ENCODE peak calls at places on chromosomes 16 and 17, in four cellular contexts. M, W, L and A are unnamed samples.

GRCh38 chr17:79676796-79677195 is 53.9 kb upstream of the ENPP7 start:
- DNase-seq in M (no peak), W (no peak), L (no peak), A (no peak)

GRCh38 chr16:82137819-82138177 is 32.2 kb downstream of the MPHOSPH6 start:
- DNase-seq in M (no peak), W (no peak), L (no peak), A (no peak)

GRCh38 chr17:77497578-77497934 is 356.8 kb downstream of the SEC14L1 start:
- DNase-seq in M (no peak), W (no peak), L (no peak), A (no peak)

GRCh38 chr16:84514874-84515835 is 10.7 kb upstream of the MEAK7 start:
- DNase-seq in M (no peak), W (no peak), L (no peak), A (no peak)

GRCh38 chr16:69217433-69217832 is 30.5 kb downstream of the SNTB2 start:
- DNase-seq in M (no peak), W (peak; percentile 37), L (no peak), A (peak; percentile 15)

GRCh38 chr17:13410874-13411273 is 190.9 kb downstream of the HS3ST3A1 start:
- DNase-seq in M (no peak), W (no peak), L (no peak), A (no peak)

GRCh38 chr17:32487460-32488176 is 825 bp downstream of the CDK5R1 start:
- DNase-seq in M (no peak), W (no peak), L (no peak), A (no peak)

GRCh38 chr16:59154295-59154694 is 420.2 kb upstream of the GOT2 start:
- DNase-seq in M (no peak), W (no peak), L (no peak), A (no peak)

GRCh38 chr17:32009262-32009542 is 2.0 kb downstream of the LRRC37B start:
- DNase-seq in M (no peak), W (no peak), L (no peak), A (no peak)

GRCh38 chr17:79623786-79624657 is 13.2 kb upstream of the RBFOX3 start:
- DNase-seq in M (peak; percentile 23), W (no peak), L (no peak), A (no peak)

GRCh38 chr16:65988019-65988418 is 378.5 kb upstream of the CDH5 start:
- DNase-seq in M (no peak), W (no peak), L (no peak), A (no peak)

GRCh38 chr16:65218348-65218747 is 96.5 kb upstream of the CDH11 start:
- DNase-seq in M (no peak), W (no peak), L (no peak), A (no peak)

GRCh38 chr16:66476328-66477027 is 49.4 kb downstream of the BEAN1 start:
- DNase-seq in M (no peak), W (no peak), L (no peak), A (no peak)

GRCh38 chr16:51952500-51952899 is 594.4 kb downstream of the TOX3 start:
- DNase-seq in M (no peak), W (no peak), L (no peak), A (no peak)

GRCh38 chr16:84740596-84741071 is 40.8 kb downstream of the USP10 start:
- DNase-seq in M (no peak), W (no peak), L (no peak), A (no peak)

GRCh38 chr17:55298111-55298510 is 33.4 kb downstream of the HLF start:
- DNase-seq in M (no peak), W (no peak), L (no peak), A (no peak)

GRCh38 chr17:47999612-48000011 is 28.7 kb downstream of the CDK5RAP3 start:
- DNase-seq in M (no peak), W (no peak), L (no peak), A (no peak)

GRCh38 chr16:48277158-48277557 is 29.8 kb upstream of the ABCC11 start:
- DNase-seq in M (no peak), W (no peak), L (no peak), A (no peak)

GRCh38 chr16:83715217-83715920 is 92.4 kb upstream of the HSBP1 start:
- DNase-seq in M (peak; percentile 73), W (no peak), L (no peak), A (no peak)

GRCh38 chr16:55035037-55035436 is 104.4 kb downstream of the IRX5 start:
- DNase-seq in M (peak; percentile 40), W (no peak), L (no peak), A (no peak)

DNA sequence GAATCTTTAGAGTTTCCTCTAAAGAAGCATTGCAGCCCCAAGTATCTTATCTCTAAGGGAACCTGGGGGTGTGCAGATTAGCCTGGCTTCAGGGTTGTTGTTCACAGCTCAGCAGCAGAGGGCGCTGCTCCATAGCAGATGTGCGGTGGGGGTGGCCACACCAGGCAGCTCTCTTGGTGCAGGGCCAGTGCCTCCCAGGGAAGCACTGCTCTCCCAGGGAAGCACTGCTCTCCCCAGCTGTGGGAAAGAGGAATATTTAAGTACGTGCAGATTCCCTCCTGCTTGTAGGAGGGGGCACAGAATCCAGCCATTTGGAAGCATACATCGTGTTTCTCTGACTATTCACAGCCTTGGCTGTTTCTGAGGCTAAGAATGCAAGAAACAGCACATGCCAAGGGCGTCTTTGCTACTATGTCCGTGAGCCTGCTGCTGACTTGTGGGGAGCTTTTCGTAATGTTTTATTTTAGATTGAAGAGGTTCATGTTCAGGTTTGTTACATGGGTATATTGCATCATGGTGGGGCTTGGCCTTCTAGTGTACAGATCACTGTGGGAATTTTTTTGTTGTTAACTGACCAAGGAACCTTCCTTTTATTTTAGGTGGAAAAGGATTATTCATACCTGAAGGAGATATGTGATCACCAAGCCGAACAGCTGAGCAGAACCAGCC is 217.8 kb downstream of the SPECC1 start:
- DNase-seq in M (peak; percentile 91), W (peak; percentile 68), L (peak; percentile 61), A (no peak)
- TF ChIP-seq CTCF in M (peak; percentile 98), W (peak; percentile 87), L (peak; percentile 90), A (peak; percentile 88)

DNA sequence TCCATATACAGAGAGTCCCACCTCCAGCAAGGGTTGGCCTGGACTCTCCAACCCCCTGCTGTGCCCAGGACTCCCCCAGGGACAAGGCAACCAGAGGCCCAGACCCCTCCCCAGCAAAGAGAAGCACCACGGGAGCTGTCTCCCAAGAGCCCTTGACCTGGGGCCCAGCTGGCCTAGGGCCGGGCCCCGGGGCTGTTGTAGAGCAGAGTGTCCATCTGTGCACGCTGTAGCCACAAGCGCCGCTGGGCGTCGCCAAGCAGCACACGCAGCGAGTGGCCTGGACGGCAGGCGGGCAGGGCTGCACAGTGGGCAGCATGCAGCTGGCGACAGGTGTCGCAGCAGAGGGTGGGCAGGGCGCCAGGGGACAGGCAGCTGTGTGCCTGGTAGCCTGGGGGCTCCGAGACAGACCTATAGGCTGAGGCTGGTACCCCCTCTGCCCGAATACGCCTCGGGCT is 4.3 kb downstream of the SPATA2L start:
- DNase-seq in M (no peak), W (no peak), L (no peak), A (no peak)
- TF ChIP-seq CTCF in M (no peak), W (no peak), L (no peak), A (no peak)

GRCh38 chr17:8986295-8986694 is 20.8 kb upstream of the PIK3R5 start:
- DNase-seq in M (no peak), W (no peak), L (no peak), A (no peak)
- TF ChIP-seq CTCF in M (no peak), W (peak; percentile 5), L (no peak), A (peak; percentile 34)

DNA sequence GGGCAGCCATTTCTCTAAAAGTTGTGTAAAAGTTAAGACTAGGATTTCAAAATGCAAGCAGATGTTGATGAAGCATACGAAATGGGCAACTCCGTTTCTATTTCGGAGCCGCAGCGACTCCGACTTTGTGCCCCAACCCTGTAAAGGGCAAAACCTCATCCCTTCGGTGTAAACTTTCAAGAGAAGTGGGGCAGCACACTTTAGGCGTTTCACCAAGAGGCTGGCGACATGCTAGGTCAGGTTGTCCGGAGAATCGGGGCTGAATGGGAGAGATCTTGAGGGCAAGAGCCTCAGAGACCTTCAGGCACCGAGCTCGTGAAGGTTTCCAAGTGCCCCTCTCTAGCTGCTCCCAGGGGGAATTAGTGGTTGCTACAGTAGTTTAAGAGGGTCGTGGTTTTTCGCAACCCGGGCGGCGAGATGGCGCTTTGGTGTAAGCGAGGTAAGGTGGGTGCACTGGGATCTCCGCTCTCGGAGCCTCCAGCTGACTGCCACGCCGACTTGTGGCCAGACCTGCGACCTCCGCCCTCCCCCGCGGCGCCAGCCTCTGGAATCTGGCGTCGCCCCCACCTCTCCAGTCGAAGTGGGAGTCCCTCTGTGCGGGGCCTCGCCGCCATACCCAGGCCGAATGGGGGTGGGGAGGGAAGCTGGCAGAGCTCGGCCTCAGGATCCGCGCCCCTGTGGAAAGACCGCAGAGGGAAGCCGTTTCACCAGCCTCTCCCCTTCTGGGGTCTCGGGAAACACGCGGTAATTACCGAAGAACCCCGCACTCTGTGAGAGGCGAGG is 979 bp upstream of the HEXIM2 start:
- DNase-seq in M (peak; percentile 82), W (no peak), L (no peak), A (no peak)
- TF ChIP-seq CTCF in M (peak; percentile 6), W (no peak), L (peak; percentile 13), A (no peak)

DNA sequence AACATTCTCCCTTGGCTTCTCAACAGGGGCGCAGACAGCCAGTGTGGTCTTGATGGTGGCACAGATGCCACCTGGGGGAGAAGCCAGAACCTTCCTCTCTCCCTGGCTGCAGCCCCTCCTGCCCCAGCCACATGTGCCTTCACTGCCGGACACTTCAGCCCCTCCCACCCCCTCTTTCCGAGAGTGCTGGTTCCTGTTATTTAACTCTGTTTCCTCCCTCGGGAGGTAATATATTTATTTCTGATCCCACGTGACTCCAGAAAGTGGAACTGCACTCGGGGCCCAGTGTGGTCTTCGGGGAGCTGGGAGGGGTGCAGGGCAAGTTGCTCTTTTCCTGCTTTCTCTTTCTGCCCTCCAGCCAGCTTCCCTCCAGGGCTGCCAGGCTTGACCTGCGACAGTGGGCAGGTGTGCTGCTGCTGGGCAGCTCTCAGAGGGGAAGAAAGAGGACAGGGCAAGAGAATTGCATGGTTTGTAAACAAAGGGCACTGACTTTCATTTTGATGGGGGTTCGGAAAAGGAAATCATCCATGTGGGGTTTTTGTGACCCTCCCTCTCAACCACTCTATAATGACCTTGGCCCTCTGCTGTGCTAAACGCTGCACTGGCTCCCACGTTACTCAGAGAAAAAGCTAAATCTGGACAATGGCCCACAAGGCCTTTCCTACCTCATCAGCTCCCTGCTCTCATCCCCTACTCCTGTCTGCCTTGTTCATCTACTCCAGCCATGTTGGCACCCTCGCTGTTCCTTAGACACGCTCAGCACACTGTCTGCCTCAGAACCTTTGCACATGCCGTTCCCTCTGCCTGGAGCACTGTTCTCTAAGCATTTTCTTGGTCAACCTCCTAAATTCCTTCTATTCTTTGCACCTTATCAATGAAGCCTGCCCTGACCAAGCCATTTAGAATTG is 8.2 kb upstream of the CIITA start:
- DNase-seq in M (peak; percentile 78), W (no peak), L (no peak), A (no peak)
- TF ChIP-seq CTCF in M (no peak), W (no peak), L (no peak), A (no peak)

GRCh38 chr16:188674-189073 is 8.4 kb downstream of the HBQ1 start:
- DNase-seq in M (no peak), W (no peak), L (no peak), A (no peak)
- TF ChIP-seq CTCF in M (no peak), W (no peak), L (no peak), A (no peak)

GRCh38 chr16:57753448-57754353 is 18.1 kb downstream of the KATNB1 start:
- DNase-seq in M (no peak), W (no peak), L (no peak), A (no peak)
- TF ChIP-seq CTCF in M (no peak), W (no peak), L (no peak), A (no peak)